ENCODE peak calls at places on chromosomes 3 and 15, in four cellular contexts. S is mesendoderm, F is IMR-90, X is H1. A is an unnamed sample.

GRCh38 chr3:66577804-66578203 is 77.0 kb upstream of the LRIG1 start:
- DNase-seq in S (no peak), F (no peak), X (no peak), A (no peak)

GRCh38 chr3:187352581-187353575 is 15.3 kb upstream of the RTP4 start:
- DNase-seq in S (peak), F (peak), X (no peak), A (no peak)

GRCh38 chr3:195221015-195221853 is 49.7 kb downstream of the XXYLT1 start:
- DNase-seq in S (no peak), F (peak), X (peak), A (no peak)

GRCh38 chr3:126110431-126111125 is 26.7 kb upstream of the SLC41A3 start:
- DNase-seq in S (no peak), F (no peak), X (peak), A (no peak)

GRCh38 chr15:28113426-28114113 is 14.5 kb upstream of the OCA2 start:
- DNase-seq in S (no peak), F (no peak), X (no peak), A (no peak)

GRCh38 chr3:98814799-98815450 is 51.8 kb downstream of the ST3GAL6 start:
- DNase-seq in S (peak), F (peak), X (no peak), A (no peak)

GRCh38 chr15:62758126-62758951 is 284.2 kb upstream of the TPM1 start:
- DNase-seq in S (no peak), F (peak), X (no peak), A (no peak)

GRCh38 chr3:96022676-96023075 is 791.7 kb upstream of the EPHA6 start:
- DNase-seq in S (no peak), F (no peak), X (no peak), A (no peak)

GRCh38 chr3:127964816-127965215 is 49.8 kb downstream of the KBTBD12 start:
- DNase-seq in S (no peak), F (no peak), X (no peak), A (no peak)

GRCh38 chr15:52819253-52819652 is 29.1 kb upstream of the ONECUT1 start:
- DNase-seq in S (no peak), F (no peak), X (no peak), A (no peak)

GRCh38 chr3:46932455-46933225 is 43.9 kb downstream of the CCDC12 start:
- DNase-seq in S (no peak), F (no peak), X (no peak), A (no peak)

GRCh38 chr3:35598804-35599203 is 40.5 kb upstream of the ARPP21 start:
- DNase-seq in S (no peak), F (no peak), X (no peak), A (no peak)

GRCh38 chr15:49824700-49825099 is 203.9 kb downstream of the DTWD1 start:
- DNase-seq in S (no peak), F (no peak), X (no peak), A (no peak)

GRCh38 chr3:25679166-25679565 is 14.5 kb upstream of the TOP2B start:
- DNase-seq in S (no peak), F (no peak), X (no peak), A (no peak)

GRCh38 chr3:165669502-165669901 is 167.7 kb downstream of the BCHE start:
- DNase-seq in S (no peak), F (peak), X (no peak), A (no peak)

GRCh38 chr3:127121850-127122249 is 71.1 kb upstream of the PRR23E start:
- DNase-seq in S (no peak), F (no peak), X (no peak), A (no peak)

GRCh38 chr3:117622130-117622841 is 912.7 kb downstream of the TUSC7 start:
- DNase-seq in S (peak), F (peak), X (no peak), A (no peak)

GRCh38 chr15:33968224-33968623 is at the start of gene CHRM5:
- DNase-seq in S (no peak), F (no peak), X (no peak), A (no peak)

DNA sequence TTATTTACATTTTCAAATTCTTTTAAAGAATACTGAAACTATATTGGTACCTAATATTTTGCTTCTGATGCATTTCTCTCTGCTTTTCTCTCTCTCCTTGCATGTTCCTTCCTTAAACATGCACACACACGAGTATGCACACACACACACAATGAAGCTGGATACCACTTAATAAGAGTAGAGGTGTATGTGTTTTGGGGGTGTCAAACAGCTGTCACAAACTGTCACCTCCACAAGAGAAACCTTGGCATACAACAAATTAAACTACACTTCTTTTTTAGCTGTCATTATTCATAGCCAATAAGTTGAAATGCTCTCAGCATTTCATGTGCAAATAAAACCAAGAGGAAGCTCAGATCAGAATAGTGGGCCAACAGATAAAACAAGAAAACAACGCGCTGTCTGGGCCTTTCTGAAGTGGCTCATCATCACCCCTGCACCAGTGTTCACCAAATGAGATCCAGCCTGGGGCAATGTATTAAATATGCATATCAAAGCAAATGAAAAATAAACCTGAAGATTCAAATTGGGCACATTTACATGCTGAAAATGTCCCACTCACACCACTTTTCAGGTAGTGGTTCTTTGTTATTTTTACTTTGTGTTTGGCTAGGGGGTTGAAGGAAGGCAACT is 9.7 kb downstream of the MEIS2 start:
- DNase-seq in S (no peak), F (no peak), X (no peak), A (no peak)
- H3K56ac ChIP-seq in S (no peak), F (no peak), X (no peak), A (no peak)

GRCh38 chr3:13165576-13165975 is 92.3 kb upstream of the IQSEC1 start:
- DNase-seq in S (no peak), F (no peak), X (no peak), A (no peak)
- H3K56ac ChIP-seq in S (no peak), F (no peak), X (no peak), A (no peak)

DNA sequence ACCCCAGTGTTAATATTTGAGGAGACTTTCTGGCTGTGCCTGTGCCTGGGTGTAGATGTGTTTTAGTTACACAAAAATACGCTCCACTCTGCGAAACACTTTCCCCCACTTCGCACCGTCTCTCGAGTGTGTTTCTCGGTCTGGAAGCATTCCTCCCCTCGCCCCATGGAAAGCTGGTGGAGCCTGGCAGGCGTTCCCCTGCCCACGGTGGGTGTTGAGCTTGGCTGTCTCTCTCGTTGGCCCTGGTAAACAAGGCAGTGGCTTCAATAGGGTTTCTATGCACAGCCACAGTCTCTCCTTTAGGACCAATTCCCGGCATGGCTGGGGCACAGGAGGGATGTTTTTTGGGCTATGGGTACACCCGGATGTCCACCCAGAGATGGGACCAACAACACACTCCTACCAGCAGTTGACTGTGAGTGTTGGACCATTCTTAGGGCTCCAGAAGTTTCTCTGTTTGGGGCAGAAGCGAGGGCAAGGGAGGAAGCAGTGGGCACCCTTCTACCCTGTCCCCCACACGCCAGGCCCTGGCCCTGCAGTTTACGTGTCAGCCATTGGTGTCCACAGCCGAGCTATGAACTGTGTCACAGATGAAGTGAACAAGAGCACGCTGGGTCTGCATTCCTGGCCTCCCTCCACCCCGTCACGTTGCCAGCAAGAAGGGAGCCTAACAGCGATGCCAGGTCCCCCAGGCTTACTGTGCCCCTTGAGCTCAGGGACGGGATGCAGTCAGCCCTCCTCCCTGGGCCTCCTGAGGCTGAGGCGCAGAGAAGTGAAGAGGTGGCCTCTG is 19.1 kb downstream of the IQSEC1 start:
- DNase-seq in S (no peak), F (no peak), X (no peak), A (no peak)
- H3K56ac ChIP-seq in S (no peak), F (no peak), X (no peak), A (no peak)

GRCh38 chr3:194009892-194010533 is 125.9 kb upstream of the HES1 start:
- DNase-seq in S (peak), F (no peak), X (no peak), A (peak)
- H3K56ac ChIP-seq in S (no peak), F (no peak), X (no peak), A (no peak)

GRCh38 chr3:152620395-152620794 is 214.5 kb upstream of the P2RY1 start:
- DNase-seq in S (no peak), F (no peak), X (no peak), A (no peak)
- H3K56ac ChIP-seq in S (no peak), F (no peak), X (no peak), A (no peak)

DNA sequence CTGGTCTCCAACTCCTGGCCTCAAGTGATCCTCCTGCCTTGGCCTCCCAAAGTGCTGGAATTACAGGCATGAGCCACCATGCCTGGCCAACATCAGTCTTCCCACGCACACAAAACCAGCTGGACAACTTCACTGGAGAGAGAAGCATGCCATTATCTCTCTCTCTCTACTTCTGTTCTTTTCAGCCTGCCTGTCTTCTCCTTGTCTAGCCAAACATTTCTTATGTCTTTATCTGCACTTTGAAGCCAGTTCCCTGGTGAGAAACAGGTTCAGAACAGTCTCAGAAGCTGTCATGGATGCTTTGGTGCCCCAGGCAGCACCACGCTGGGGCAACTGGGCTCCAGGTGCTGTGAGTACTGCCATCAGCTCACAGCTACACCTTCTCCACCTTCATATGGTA is 79.8 kb downstream of the PRICKLE2 start:
- DNase-seq in S (no peak), F (no peak), X (no peak), A (no peak)
- H3K56ac ChIP-seq in S (no peak), F (no peak), X (no peak), A (no peak)

GRCh38 chr3:167032267-167032876 is 347.7 kb downstream of the ZBBX start:
- DNase-seq in S (peak), F (peak), X (no peak), A (no peak)

GRCh38 chr3:167031364-167032049 is 348.6 kb downstream of the ZBBX start:
- DNase-seq in S (peak), F (no peak), X (no peak), A (no peak)

GRCh38 chr3:167033866-167034265 is 346.2 kb downstream of the ZBBX start:
- DNase-seq in S (no peak), F (no peak), X (no peak), A (no peak)

GRCh38 chr3:167030059-167030458 is 350.0 kb downstream of the ZBBX start:
- DNase-seq in S (no peak), F (no peak), X (no peak), A (no peak)
- H3K56ac ChIP-seq in S (no peak), F (no peak), X (no peak), A (no peak)

GRCh38 chr15:71162309-71162708 is 47.0 kb downstream of the THSD4 start:
- DNase-seq in S (no peak), F (no peak), X (no peak), A (no peak)

GRCh38 chr15:71155534-71155933 is 40.3 kb downstream of the THSD4 start:
- DNase-seq in S (no peak), F (no peak), X (no peak), A (no peak)

DNA sequence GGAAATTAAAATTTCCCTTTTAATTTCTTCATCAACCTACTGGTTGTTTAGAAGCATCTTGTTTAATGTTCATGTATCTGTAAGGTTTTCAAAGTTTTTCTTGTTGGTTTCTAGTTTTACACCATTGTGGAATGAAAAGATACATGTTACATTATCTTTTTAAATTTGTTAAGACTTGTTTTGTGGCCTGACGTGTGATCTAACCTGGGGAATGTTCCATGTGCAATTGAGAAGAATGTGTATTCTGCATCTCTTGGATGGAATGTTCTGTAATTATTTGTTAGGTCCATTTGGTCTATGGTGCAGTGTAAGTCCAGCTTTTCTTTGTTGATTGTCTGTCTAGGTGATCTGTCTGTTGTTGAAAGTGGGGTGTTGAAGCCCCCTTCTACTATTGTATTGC is 45.7 kb downstream of the THSD4 start:
- DNase-seq in S (no peak), F (no peak), X (no peak), A (no peak)
- H3K56ac ChIP-seq in S (no peak), F (no peak), X (no peak), A (no peak)

DNA sequence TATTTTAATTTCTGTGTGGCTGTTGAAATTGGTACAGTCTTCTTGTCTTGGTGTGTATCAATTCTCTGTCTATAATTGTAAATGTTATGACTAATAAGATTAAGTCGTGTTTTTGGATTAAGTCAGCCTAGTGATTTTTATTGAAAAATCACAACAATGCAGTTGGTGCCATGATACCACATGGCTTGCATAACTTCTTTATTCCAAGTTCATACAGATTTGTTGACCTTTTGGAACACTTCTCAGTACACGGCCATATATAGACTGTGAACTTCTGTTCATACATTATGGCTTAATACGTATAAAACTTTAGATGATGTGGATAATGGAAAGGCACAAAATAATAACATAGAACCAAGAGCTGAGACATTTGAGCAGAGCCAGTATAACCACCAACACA is 121.2 kb upstream of the NAALADL2 start:
- DNase-seq in S (no peak), F (no peak), X (no peak), A (no peak)
- H3K56ac ChIP-seq in S (no peak), F (no peak), X (no peak), A (no peak)

A was measured in H9.